ENCODE peak calls at places on chromosomes 5 and 9, in four cellular contexts. O is mucosa of descending colon; Q is CD4-positive, alpha-beta T cell; B is spleen. K is an unnamed sample. For H3K9me3, the result is how much of the 10 kb centered on the place peaks cover.

GRCh38 chr9:93117924-93118862 is 15.9 kb downstream of the NINJ1 start:
- DNase-seq in B (peak), O (no peak), Q (no peak), K (no peak)

GRCh38 chr9:81829201-81829882 is 98.9 kb upstream of the SPATA31D4 start:
- DNase-seq in O (no peak), Q (no peak), B (no peak), K (no peak)

GRCh38 chr5:135315394-135315793 is 83.6 kb downstream of the MACROH2A1 start:
- DNase-seq in B (no peak), O (no peak), Q (no peak), K (no peak)

GRCh38 chr9:79694676-79695400 is 123.1 kb downstream of the TLE4 start:
- DNase-seq in B (no peak), O (no peak), Q (no peak), K (no peak)

GRCh38 chr9:76654575-76654974 is 109.7 kb upstream of the PCA3 start:
- DNase-seq in Q (no peak), B (no peak), O (no peak), K (no peak)

GRCh38 chr9:85522459-85523092 is 219.2 kb downstream of the AGTPBP1 start:
- DNase-seq in B (peak), O (peak), Q (no peak), K (no peak)

GRCh38 chr5:142104491-142104890 is 4.1 kb upstream of the NDFIP1 start:
- DNase-seq in Q (no peak), O (no peak), B (no peak), K (no peak)

GRCh38 chr9:4842213-4842612 is 49.5 kb downstream of the RCL1 start:
- DNase-seq in B (no peak), O (no peak), Q (no peak), K (no peak)

GRCh38 chr5:175363300-175363699 is 80.7 kb downstream of the DRD1 start:
- DNase-seq in B (no peak), O (no peak), Q (no peak), K (no peak)

GRCh38 chr5:75623846-75624245 is 12.6 kb downstream of the ANKDD1B start:
- DNase-seq in B (no peak), O (no peak), Q (no peak), K (no peak)

GRCh38 chr9:121399883-121400607 is 30.0 kb upstream of the STOM start:
- DNase-seq in Q (no peak), B (no peak), O (peak), K (no peak)

GRCh38 chr9:35840901-35841900 is 12.2 kb downstream of the TMEM8B start:
- DNase-seq in B (peak), Q (no peak), O (no peak), K (no peak)

GRCh38 chr9:22446950-22447606 is 454 bp downstream of the DMRTA1 start:
- DNase-seq in B (peak), O (peak), Q (no peak), K (no peak)

GRCh38 chr5:112694853-112695709 is 42.6 kb upstream of the APC start:
- DNase-seq in O (no peak), Q (no peak), B (no peak), K (no peak)

GRCh38 chr5:178364326-178364675 is 131.7 kb upstream of the PHYKPL start:
- DNase-seq in O (no peak), Q (no peak), B (peak), K (no peak)
- H3K9me3 ChIP-seq in O (under half), Q (under half), B (under half), K (under half)

DNA sequence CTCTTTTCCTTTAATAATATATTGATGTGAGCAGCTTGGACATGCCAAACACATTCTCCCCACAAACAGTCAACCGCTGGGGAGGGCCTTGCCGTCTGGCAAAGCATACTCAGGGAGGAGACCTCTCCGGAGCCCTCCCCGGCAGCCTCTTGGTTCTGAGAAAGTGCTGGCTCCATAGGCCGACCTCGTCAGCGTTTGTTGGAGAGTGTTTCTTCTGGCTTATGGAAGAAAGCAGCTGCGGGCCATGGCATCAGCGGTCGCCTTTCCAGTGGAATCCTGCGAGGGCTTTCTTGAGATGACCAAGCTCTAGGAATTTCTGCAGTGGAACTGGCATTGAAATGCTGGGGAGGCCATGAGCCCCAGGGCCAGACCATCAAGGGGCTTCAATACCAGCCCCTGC is 405.7 kb upstream of the IRX4 start:
- DNase-seq in B (no peak), Q (no peak), O (no peak), K (no peak)
- H3K9me3 ChIP-seq in B (under half), Q (under half), O (under half), K (under half)

GRCh38 chr5:179309751-179310320 is 35.4 kb downstream of the ADAMTS2 start:
- DNase-seq in Q (no peak), O (no peak), B (peak), K (no peak)

GRCh38 chr5:179312557-179313235 is 32.6 kb downstream of the ADAMTS2 start:
- DNase-seq in B (peak), Q (no peak), O (no peak), K (no peak)

GRCh38 chr5:179310439-179311090 is 34.7 kb downstream of the ADAMTS2 start:
- DNase-seq in B (peak), Q (no peak), O (no peak), K (no peak)

GRCh38 chr5:179311581-179311980 is 33.7 kb downstream of the ADAMTS2 start:
- DNase-seq in Q (no peak), O (no peak), B (peak), K (no peak)

DNA sequence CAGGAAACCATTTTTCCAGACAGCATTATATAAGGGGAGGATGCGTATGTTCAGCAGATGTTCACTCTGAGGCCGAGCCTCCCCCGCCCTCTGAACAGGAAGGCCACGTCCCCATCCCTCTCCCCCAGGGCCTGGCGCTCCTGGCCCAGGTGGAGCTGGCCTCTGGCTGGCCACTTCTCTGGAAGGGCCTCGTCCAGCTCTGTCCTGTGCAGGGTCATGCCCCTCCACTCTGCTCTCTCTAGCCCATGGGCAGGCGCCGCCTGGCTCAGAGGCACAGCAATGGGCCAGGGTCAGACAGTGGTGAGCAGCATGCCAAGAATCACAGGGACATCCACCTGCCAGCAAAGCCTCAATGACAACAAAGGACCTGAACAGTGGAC is 34.2 kb downstream of the ADAMTS2 start:
- DNase-seq in B (peak), Q (no peak), O (no peak), K (no peak)
- H3K9me3 ChIP-seq in B (under half), Q (under half), O (under half), K (under half)

GRCh38 chr9:2788948-2789347 is 54.9 kb downstream of the PUM3 start:
- DNase-seq in O (no peak), Q (no peak), B (no peak), K (no peak)
- H3K9me3 ChIP-seq in O (under half), Q (under half), B (under half), K (under half)

DNA sequence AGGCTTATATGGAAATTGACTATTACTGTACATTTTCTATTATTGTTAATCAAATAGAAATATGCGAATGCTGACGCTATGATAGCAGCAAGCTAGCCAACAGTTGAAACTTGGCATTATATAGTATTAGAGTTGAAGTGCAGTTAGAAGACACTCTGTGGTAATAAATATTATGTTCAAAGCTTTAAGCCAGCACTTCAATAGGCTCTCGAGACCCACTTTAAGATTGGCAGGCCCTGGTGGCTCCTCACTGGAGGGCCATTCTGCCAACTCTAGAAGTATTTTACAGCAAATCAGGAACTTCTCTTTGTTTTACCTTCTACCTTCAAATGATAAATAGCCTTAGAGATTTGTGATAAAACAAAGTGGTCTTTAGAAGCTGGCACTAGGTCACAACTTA is 2029.0 kb upstream of the WWC1 start:
- DNase-seq in Q (no peak), O (no peak), B (no peak), K (no peak)
- H3K9me3 ChIP-seq in Q (under half), O (under half), B (under half), K (under half)

DNA sequence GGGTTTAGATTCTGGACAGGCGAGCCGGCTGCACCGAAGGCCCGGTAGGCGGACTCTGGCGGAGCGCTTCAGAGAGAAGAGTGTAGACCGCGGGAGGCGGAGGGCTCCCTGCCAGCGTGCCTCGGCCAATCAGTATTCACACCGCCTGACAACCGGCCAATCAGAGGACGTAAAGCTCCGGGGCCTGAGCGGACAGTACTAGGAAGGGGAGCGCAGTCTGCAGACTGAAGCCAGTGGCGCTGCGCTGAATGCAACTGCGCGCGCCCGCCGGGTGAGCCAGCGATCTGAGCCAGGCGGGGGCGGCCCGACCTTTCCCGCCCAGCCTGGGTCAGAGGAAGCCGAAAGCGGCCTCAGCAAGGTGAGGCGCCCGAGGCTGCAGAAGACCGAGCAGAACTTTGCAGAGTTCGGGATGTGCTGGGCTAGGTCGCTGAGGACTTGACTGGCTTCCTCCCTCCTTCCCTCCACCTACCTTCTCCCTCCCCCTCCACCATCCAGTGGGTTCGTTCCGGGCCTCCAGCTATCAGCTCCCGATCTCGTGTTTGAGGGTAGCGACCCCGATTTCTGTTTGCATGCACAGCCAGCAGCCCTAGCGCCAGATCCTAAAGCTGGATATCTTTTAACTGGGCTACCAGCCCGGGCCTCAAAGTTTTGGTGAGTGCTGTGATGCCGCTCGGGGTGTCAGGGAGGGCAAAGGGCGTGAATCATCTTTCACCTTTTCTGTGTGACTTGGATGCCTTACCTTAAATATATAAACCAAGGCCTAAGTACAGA is at the start of gene DMRT2:
- DNase-seq in O (peak), B (no peak), Q (no peak), K (no peak)
- H3K9me3 ChIP-seq in O (under half), B (under half), Q (under half), K (under half)

DNA sequence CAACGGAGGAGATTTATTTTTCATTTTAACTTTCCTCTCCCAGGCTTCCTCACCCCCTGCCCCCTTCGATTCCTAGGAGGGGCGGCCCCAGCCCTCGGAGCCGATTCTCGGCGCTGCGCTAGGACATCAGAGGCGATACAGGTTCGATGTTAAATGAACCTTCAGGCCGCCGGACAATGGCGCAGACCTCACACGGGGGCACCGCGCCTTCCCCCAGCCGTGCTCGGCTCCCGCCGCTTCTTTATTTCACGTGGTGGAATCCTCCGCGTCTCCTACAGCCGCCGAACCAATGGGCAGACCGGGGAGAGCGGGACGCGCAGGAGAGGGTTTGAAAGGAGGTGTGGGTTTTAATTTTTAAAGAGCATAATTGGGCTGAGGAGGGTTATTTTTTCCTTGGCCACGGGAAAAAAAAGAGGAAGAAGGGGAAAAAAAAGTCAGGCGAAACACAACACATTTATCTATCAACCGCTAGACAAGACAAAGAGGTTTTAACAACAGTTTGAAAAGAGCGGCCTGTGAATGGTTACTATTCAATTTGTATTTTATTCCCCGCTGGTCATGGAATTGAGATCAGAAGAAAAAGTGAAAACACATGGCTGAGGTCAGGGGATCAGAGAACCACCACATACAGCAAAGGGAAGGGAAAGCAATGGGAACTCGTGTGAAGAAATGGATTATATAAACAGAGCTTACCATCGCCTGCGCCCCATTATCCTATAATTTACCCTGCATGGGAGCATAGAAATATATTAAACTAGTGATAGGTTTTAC is 126.9 kb downstream of the TMEM174 start:
- DNase-seq in B (no peak), Q (no peak), O (no peak), K (no peak)
- H3K9me3 ChIP-seq in B (under half), Q (under half), O (under half), K (under half)

GRCh38 chr5:178527458-178528307 is 62.5 kb downstream of the COL23A1 start:
- DNase-seq in Q (no peak), O (no peak), B (peak), K (no peak)

GRCh38 chr5:178525906-178526732 is 64.1 kb downstream of the COL23A1 start:
- DNase-seq in Q (no peak), B (peak), O (no peak), K (no peak)

GRCh38 chr5:178522361-178522760 is 67.8 kb downstream of the COL23A1 start:
- DNase-seq in Q (no peak), B (no peak), O (no peak), K (no peak)

GRCh38 chr5:178526796-178527457 is 63.3 kb downstream of the COL23A1 start:
- DNase-seq in O (no peak), B (peak), Q (no peak), K (no peak)

GRCh38 chr5:178524093-178524882 is 65.9 kb downstream of the COL23A1 start:
- DNase-seq in B (peak), Q (no peak), O (no peak), K (no peak)
- H3K9me3 ChIP-seq in B (under half), Q (under half), O (under half), K (under half)